ENCODE peak calls at places on chromosomes 2 and 18, in four cellular contexts. One of them, this sample, is unnamed. For H3K9me3 and H3K27me3, the result is how much of the 10 kb centered on the place peaks cover.

GRCh38 chr2:71563872-71564271 is 110.5 kb downstream of the DYSF start:
- DNase-seq in CD8-positive, alpha-beta memory T cell: no peak
- DNase-seq in effector memory CD4-positive, alpha-beta T cell: no peak
- DNase-seq in neural progenitor cell: no peak
- DNase-seq in this sample: peak

GRCh38 chr2:96247009-96247408 is 18.8 kb downstream of the TMEM127 start:
- DNase-seq in effector memory CD4-positive, alpha-beta T cell: no peak
- DNase-seq in CD8-positive, alpha-beta memory T cell: no peak
- DNase-seq in neural progenitor cell: no peak
- DNase-seq in this sample: no peak

GRCh38 chr2:205903549-205904129 is 182.3 kb downstream of the INO80D start:
- DNase-seq in CD8-positive, alpha-beta memory T cell: no peak
- DNase-seq in neural progenitor cell: peak
- DNase-seq in effector memory CD4-positive, alpha-beta T cell: no peak
- DNase-seq in this sample: no peak

GRCh38 chr18:37778417-37779165 is 213.0 kb upstream of the CELF4 start:
- DNase-seq in CD8-positive, alpha-beta memory T cell: no peak
- DNase-seq in neural progenitor cell: peak
- DNase-seq in effector memory CD4-positive, alpha-beta T cell: no peak
- DNase-seq in this sample: peak

GRCh38 chr18:79581911-79582310 is 97.7 kb upstream of the CTDP1 start:
- DNase-seq in CD8-positive, alpha-beta memory T cell: no peak
- DNase-seq in effector memory CD4-positive, alpha-beta T cell: no peak
- DNase-seq in neural progenitor cell: no peak
- DNase-seq in this sample: no peak

GRCh38 chr2:20563833-20564232 is 87.1 kb downstream of the HS1BP3 start:
- DNase-seq in neural progenitor cell: no peak
- DNase-seq in effector memory CD4-positive, alpha-beta T cell: no peak
- DNase-seq in CD8-positive, alpha-beta memory T cell: no peak
- DNase-seq in this sample: peak

GRCh38 chr2:12379143-12379542 is 337.6 kb upstream of the TRIB2 start:
- DNase-seq in CD8-positive, alpha-beta memory T cell: no peak
- DNase-seq in neural progenitor cell: no peak
- DNase-seq in effector memory CD4-positive, alpha-beta T cell: no peak
- DNase-seq in this sample: no peak

GRCh38 chr18:51078026-51078425 is 48.0 kb downstream of the SMAD4 start:
- DNase-seq in neural progenitor cell: no peak
- DNase-seq in effector memory CD4-positive, alpha-beta T cell: no peak
- DNase-seq in CD8-positive, alpha-beta memory T cell: no peak
- DNase-seq in this sample: no peak

GRCh38 chr2:114446571-114446970 is 4.1 kb downstream of the DPP10 start:
- DNase-seq in effector memory CD4-positive, alpha-beta T cell: no peak
- DNase-seq in neural progenitor cell: no peak
- DNase-seq in CD8-positive, alpha-beta memory T cell: no peak
- DNase-seq in this sample: no peak

GRCh38 chr2:114442545-114442944 is at the start of gene DPP10:
- DNase-seq in effector memory CD4-positive, alpha-beta T cell: no peak
- DNase-seq in CD8-positive, alpha-beta memory T cell: no peak
- DNase-seq in neural progenitor cell: peak
- DNase-seq in this sample: peak
- H3K4me3 ChIP-seq in effector memory CD4-positive, alpha-beta T cell: no peak
- H3K4me3 ChIP-seq in CD8-positive, alpha-beta memory T cell: no peak
- H3K4me3 ChIP-seq in neural progenitor cell: peak
- H3K4me3 ChIP-seq in this sample: no peak

GRCh38 chr2:229196448-229196847 is 74.6 kb downstream of the PID1 start:
- DNase-seq in neural progenitor cell: no peak
- DNase-seq in CD8-positive, alpha-beta memory T cell: no peak
- DNase-seq in effector memory CD4-positive, alpha-beta T cell: no peak
- DNase-seq in this sample: no peak

GRCh38 chr2:229191413-229191812 is 79.7 kb downstream of the PID1 start:
- DNase-seq in CD8-positive, alpha-beta memory T cell: no peak
- DNase-seq in neural progenitor cell: no peak
- DNase-seq in effector memory CD4-positive, alpha-beta T cell: no peak
- DNase-seq in this sample: no peak

GRCh38 chr2:229195346-229195947 is 75.6 kb downstream of the PID1 start:
- DNase-seq in effector memory CD4-positive, alpha-beta T cell: no peak
- DNase-seq in neural progenitor cell: no peak
- DNase-seq in CD8-positive, alpha-beta memory T cell: no peak
- DNase-seq in this sample: no peak

GRCh38 chr2:229199267-229199666 is 71.8 kb downstream of the PID1 start:
- DNase-seq in neural progenitor cell: no peak
- DNase-seq in CD8-positive, alpha-beta memory T cell: no peak
- DNase-seq in effector memory CD4-positive, alpha-beta T cell: no peak
- DNase-seq in this sample: no peak

GRCh38 chr2:229193281-229193680 is 77.8 kb downstream of the PID1 start:
- DNase-seq in neural progenitor cell: no peak
- DNase-seq in effector memory CD4-positive, alpha-beta T cell: no peak
- DNase-seq in CD8-positive, alpha-beta memory T cell: no peak
- DNase-seq in this sample: no peak
- H3K9me3 ChIP-seq in neural progenitor cell: under half
- H3K9me3 ChIP-seq in effector memory CD4-positive, alpha-beta T cell: under half
- H3K9me3 ChIP-seq in CD8-positive, alpha-beta memory T cell: under half
- H3K9me3 ChIP-seq in this sample: under half

GRCh38 chr2:10882568-10882967 is 29.2 kb upstream of the KCNF1 start:
- DNase-seq in CD8-positive, alpha-beta memory T cell: no peak
- DNase-seq in neural progenitor cell: no peak
- DNase-seq in effector memory CD4-positive, alpha-beta T cell: no peak
- DNase-seq in this sample: no peak

GRCh38 chr2:10884530-10885478 is 26.9 kb upstream of the KCNF1 start:
- DNase-seq in CD8-positive, alpha-beta memory T cell: peak
- DNase-seq in neural progenitor cell: no peak
- DNase-seq in effector memory CD4-positive, alpha-beta T cell: no peak
- DNase-seq in this sample: no peak

GRCh38 chr2:10883880-10884529 is 27.7 kb upstream of the KCNF1 start:
- DNase-seq in neural progenitor cell: no peak
- DNase-seq in effector memory CD4-positive, alpha-beta T cell: no peak
- DNase-seq in CD8-positive, alpha-beta memory T cell: no peak
- DNase-seq in this sample: no peak

GRCh38 chr2:10883066-10883465 is 28.7 kb upstream of the KCNF1 start:
- DNase-seq in neural progenitor cell: no peak
- DNase-seq in effector memory CD4-positive, alpha-beta T cell: no peak
- DNase-seq in CD8-positive, alpha-beta memory T cell: no peak
- DNase-seq in this sample: no peak

GRCh38 chr2:10885479-10885863 is 26.3 kb upstream of the KCNF1 start:
- DNase-seq in neural progenitor cell: no peak
- DNase-seq in effector memory CD4-positive, alpha-beta T cell: no peak
- DNase-seq in CD8-positive, alpha-beta memory T cell: no peak
- DNase-seq in this sample: no peak
- H3K27me3 ChIP-seq in neural progenitor cell: under half
- H3K27me3 ChIP-seq in effector memory CD4-positive, alpha-beta T cell: under half
- H3K27me3 ChIP-seq in CD8-positive, alpha-beta memory T cell: under half
- H3K27me3 ChIP-seq in this sample: under half

DNA sequence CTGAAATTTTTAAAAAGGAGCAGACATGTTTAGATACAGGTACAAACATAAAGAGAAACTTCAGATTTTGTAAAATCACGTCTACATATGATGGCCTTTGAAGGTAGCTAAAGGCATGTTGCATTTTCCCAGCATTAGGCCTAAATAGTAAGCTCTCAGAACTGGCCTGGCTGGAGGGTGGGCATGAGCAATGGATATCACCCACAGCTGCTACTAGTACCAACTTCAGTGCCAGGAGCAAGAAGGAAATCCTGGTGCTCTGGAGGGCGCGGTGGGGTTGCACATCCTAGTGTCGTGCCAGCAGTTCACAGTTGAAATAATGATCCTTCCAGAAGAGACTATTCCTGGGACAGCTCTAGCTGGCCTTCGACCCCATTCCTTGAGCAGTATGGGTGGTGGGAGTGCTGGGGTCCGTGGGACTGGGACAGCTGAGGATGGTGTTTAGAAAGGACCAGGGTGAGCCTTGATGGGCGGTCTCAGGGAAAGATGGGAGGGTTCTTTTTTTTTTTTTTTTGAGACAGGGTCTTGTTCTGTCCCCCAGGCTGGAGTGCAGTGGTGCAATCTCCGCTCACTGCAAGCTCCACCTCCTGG is 4.9 kb downstream of the DES start:
- DNase-seq in CD8-positive, alpha-beta memory T cell: no peak
- DNase-seq in neural progenitor cell: no peak
- DNase-seq in effector memory CD4-positive, alpha-beta T cell: no peak
- DNase-seq in this sample: peak
- H3K4me3 ChIP-seq in CD8-positive, alpha-beta memory T cell: no peak
- H3K4me3 ChIP-seq in neural progenitor cell: no peak
- H3K4me3 ChIP-seq in effector memory CD4-positive, alpha-beta T cell: no peak
- H3K4me3 ChIP-seq in this sample: no peak

DNA sequence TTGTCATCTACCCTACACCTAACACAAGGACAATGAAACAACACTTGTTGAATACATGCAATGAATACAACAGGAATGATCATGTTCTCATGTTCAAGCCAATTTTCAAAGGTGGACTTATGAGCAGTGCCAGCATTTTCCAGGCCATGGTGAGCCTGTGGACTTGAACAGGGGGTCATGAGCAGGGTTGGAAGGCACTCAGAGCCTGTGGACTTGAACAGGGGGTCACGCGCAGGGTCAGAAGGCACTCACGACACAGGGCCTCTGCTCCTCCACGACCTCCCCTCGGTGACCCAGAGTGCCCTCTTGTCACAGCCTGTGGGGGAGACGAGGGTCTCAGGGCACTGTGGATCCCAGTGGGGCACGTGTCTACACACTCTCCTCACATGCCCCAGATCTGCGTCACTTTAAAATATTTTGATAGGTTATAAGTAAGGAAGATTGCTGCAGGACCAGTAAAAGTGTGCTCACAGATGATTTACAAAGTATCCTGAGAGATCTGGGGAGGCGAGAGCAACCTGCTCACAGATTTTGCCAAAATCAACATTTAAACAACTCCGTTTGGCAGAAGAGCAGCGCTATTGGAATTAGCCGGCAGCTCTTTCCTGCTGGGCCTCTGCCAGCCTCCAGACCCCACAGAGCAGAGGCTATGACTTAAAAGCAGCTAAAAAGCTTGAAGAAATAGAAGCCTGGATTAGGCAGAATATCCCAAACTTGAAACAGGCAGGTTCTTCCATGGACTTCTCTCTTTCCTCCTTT is 121.9 kb downstream of the TMEM18 start:
- DNase-seq in CD8-positive, alpha-beta memory T cell: no peak
- DNase-seq in effector memory CD4-positive, alpha-beta T cell: no peak
- DNase-seq in neural progenitor cell: no peak
- DNase-seq in this sample: peak
- H3K9me3 ChIP-seq in CD8-positive, alpha-beta memory T cell: under half
- H3K9me3 ChIP-seq in effector memory CD4-positive, alpha-beta T cell: under half
- H3K9me3 ChIP-seq in neural progenitor cell: under half
- H3K9me3 ChIP-seq in this sample: under half

GRCh38 chr2:14634885-14635871 is 2.7 kb downstream of the LRATD1 start:
- DNase-seq in neural progenitor cell: peak
- DNase-seq in effector memory CD4-positive, alpha-beta T cell: no peak
- DNase-seq in CD8-positive, alpha-beta memory T cell: no peak
- DNase-seq in this sample: peak
- H3K27me3 ChIP-seq in neural progenitor cell: half or more
- H3K27me3 ChIP-seq in effector memory CD4-positive, alpha-beta T cell: under half
- H3K27me3 ChIP-seq in CD8-positive, alpha-beta memory T cell: under half
- H3K27me3 ChIP-seq in this sample: half or more

This sample was measured in MG63.